ENCODE peak calls at places on chromosomes 13 and 19, in seven cellular contexts. One of them, this sample, is unnamed.

GRCh38 chr19:38888876-38889275 is 10.5 kb downstream of the SIRT2 start:
- DNase-seq in immature natural killer cell: no peak
- DNase-seq in GF-D8: no peak
- DNase-seq in amygdala: no peak
- DNase-seq in pancreas: no peak
- DNase-seq in IMR-90: no peak
- DNase-seq in RWPE1: no peak
- DNase-seq in this sample: no peak

GRCh38 chr19:48543121-48543710 is 8.8 kb upstream of the SULT2B1 start:
- DNase-seq in RWPE1: peak
- DNase-seq in GF-D8: no peak
- DNase-seq in amygdala: no peak
- DNase-seq in immature natural killer cell: no peak
- DNase-seq in IMR-90: peak
- DNase-seq in pancreas: peak
- DNase-seq in this sample: peak

GRCh38 chr19:38735257-38735686 is 9.0 kb downstream of the CAPN12 start:
- DNase-seq in amygdala: no peak
- DNase-seq in IMR-90: no peak
- DNase-seq in pancreas: peak
- DNase-seq in GF-D8: no peak
- DNase-seq in immature natural killer cell: peak
- DNase-seq in RWPE1: no peak
- DNase-seq in this sample: no peak

GRCh38 chr13:20190481-20191310 is 2.0 kb downstream of the GJB2 start:
- DNase-seq in pancreas: no peak
- DNase-seq in immature natural killer cell: no peak
- DNase-seq in amygdala: no peak
- DNase-seq in GF-D8: no peak
- DNase-seq in IMR-90: peak
- DNase-seq in RWPE1: peak
- DNase-seq in this sample: no peak

GRCh38 chr19:42229855-42230331 is 9.8 kb downstream of the ZNF526 start:
- DNase-seq in immature natural killer cell: no peak
- DNase-seq in RWPE1: no peak
- DNase-seq in GF-D8: no peak
- DNase-seq in pancreas: peak
- DNase-seq in amygdala: no peak
- DNase-seq in IMR-90: peak
- DNase-seq in this sample: peak

GRCh38 chr19:40862785-40863184 is 12.5 kb upstream of the CYP2A6 start:
- DNase-seq in IMR-90: no peak
- DNase-seq in RWPE1: no peak
- DNase-seq in immature natural killer cell: no peak
- DNase-seq in GF-D8: peak
- DNase-seq in pancreas: no peak
- DNase-seq in amygdala: no peak
- DNase-seq in this sample: no peak

GRCh38 chr13:24671367-24672117 is 8.7 kb upstream of the ATP12A start:
- DNase-seq in GF-D8: no peak
- DNase-seq in pancreas: no peak
- DNase-seq in RWPE1: peak
- DNase-seq in immature natural killer cell: peak
- DNase-seq in amygdala: no peak
- DNase-seq in IMR-90: peak
- DNase-seq in this sample: peak

GRCh38 chr19:54432144-54432738 is 16.8 kb upstream of the LENG8 start:
- DNase-seq in immature natural killer cell: no peak
- DNase-seq in IMR-90: no peak
- DNase-seq in RWPE1: peak
- DNase-seq in pancreas: no peak
- DNase-seq in amygdala: no peak
- DNase-seq in GF-D8: no peak
- DNase-seq in this sample: no peak

GRCh38 chr13:77620138-77620537 is 77.3 kb upstream of the SLAIN1 start:
- DNase-seq in GF-D8: no peak
- DNase-seq in amygdala: no peak
- DNase-seq in immature natural killer cell: no peak
- DNase-seq in IMR-90: no peak
- DNase-seq in RWPE1: no peak
- DNase-seq in pancreas: no peak
- DNase-seq in this sample: no peak

GRCh38 chr13:33978653-33979052 is 160.7 kb downstream of the RFC3 start:
- DNase-seq in IMR-90: no peak
- DNase-seq in immature natural killer cell: no peak
- DNase-seq in RWPE1: no peak
- DNase-seq in pancreas: no peak
- DNase-seq in GF-D8: no peak
- DNase-seq in amygdala: no peak
- DNase-seq in this sample: no peak

GRCh38 chr13:110759710-110760109 is 46.2 kb downstream of the ING1 start:
- DNase-seq in GF-D8: no peak
- DNase-seq in immature natural killer cell: no peak
- DNase-seq in pancreas: no peak
- DNase-seq in amygdala: no peak
- DNase-seq in RWPE1: peak
- DNase-seq in IMR-90: peak
- DNase-seq in this sample: peak

GRCh38 chr19:50817941-50818858 is 5.4 kb downstream of the KLK1 start:
- DNase-seq in IMR-90: no peak
- DNase-seq in pancreas: peak
- DNase-seq in GF-D8: no peak
- DNase-seq in amygdala: no peak
- DNase-seq in immature natural killer cell: peak
- DNase-seq in RWPE1: no peak
- DNase-seq in this sample: no peak

GRCh38 chr13:40285634-40286033 is 380.8 kb downstream of the FOXO1 start:
- DNase-seq in IMR-90: no peak
- DNase-seq in pancreas: no peak
- DNase-seq in immature natural killer cell: no peak
- DNase-seq in RWPE1: no peak
- DNase-seq in amygdala: no peak
- DNase-seq in GF-D8: no peak
- DNase-seq in this sample: no peak

GRCh38 chr19:1363599-1363998 is 20.1 kb upstream of the NDUFS7 start:
- DNase-seq in amygdala: no peak
- DNase-seq in IMR-90: no peak
- DNase-seq in RWPE1: no peak
- DNase-seq in immature natural killer cell: peak
- DNase-seq in GF-D8: peak
- DNase-seq in pancreas: no peak
- DNase-seq in this sample: no peak

GRCh38 chr13:49300716-49301589 is 53.2 kb downstream of the CDADC1 start:
- DNase-seq in pancreas: peak
- DNase-seq in immature natural killer cell: peak
- DNase-seq in GF-D8: peak
- DNase-seq in amygdala: peak
- DNase-seq in IMR-90: peak
- DNase-seq in RWPE1: peak
- DNase-seq in this sample: peak

GRCh38 chr13:98532254-98532653 is 44.7 kb downstream of the STK24 start:
- DNase-seq in GF-D8: no peak
- DNase-seq in pancreas: no peak
- DNase-seq in amygdala: no peak
- DNase-seq in RWPE1: no peak
- DNase-seq in immature natural killer cell: no peak
- DNase-seq in IMR-90: no peak
- DNase-seq in this sample: no peak

GRCh38 chr13:74774252-74774651 is 640.0 kb upstream of the KLF12 start:
- DNase-seq in amygdala: no peak
- DNase-seq in immature natural killer cell: no peak
- DNase-seq in pancreas: no peak
- DNase-seq in IMR-90: peak
- DNase-seq in GF-D8: no peak
- DNase-seq in RWPE1: no peak
- DNase-seq in this sample: no peak

GRCh38 chr19:3401004-3401768 is 34.8 kb downstream of the NFIC start:
- DNase-seq in GF-D8: no peak
- DNase-seq in RWPE1: no peak
- DNase-seq in amygdala: no peak
- DNase-seq in IMR-90: no peak
- DNase-seq in immature natural killer cell: no peak
- DNase-seq in pancreas: no peak
- DNase-seq in this sample: no peak

GRCh38 chr19:17766543-17767131 is 15.4 kb downstream of the FCHO1 start:
- DNase-seq in pancreas: peak
- DNase-seq in immature natural killer cell: peak
- DNase-seq in IMR-90: peak
- DNase-seq in amygdala: peak
- DNase-seq in RWPE1: peak
- DNase-seq in GF-D8: no peak
- DNase-seq in this sample: peak

GRCh38 chr13:104900186-104900817 is 1635.2 kb downstream of the EFNB2 start:
- DNase-seq in RWPE1: no peak
- DNase-seq in pancreas: no peak
- DNase-seq in amygdala: no peak
- DNase-seq in IMR-90: no peak
- DNase-seq in immature natural killer cell: no peak
- DNase-seq in GF-D8: no peak
- DNase-seq in this sample: no peak

GRCh38 chr19:47247308-47247990 is 8.9 kb upstream of the CCDC9 start:
- DNase-seq in GF-D8: peak
- DNase-seq in immature natural killer cell: peak
- DNase-seq in RWPE1: no peak
- DNase-seq in pancreas: peak
- DNase-seq in IMR-90: peak
- DNase-seq in amygdala: peak
- DNase-seq in this sample: peak

GRCh38 chr13:23617551-23618014 is 47.4 kb downstream of the TNFRSF19 start:
- DNase-seq in IMR-90: peak
- DNase-seq in RWPE1: no peak
- DNase-seq in pancreas: no peak
- DNase-seq in GF-D8: no peak
- DNase-seq in amygdala: no peak
- DNase-seq in immature natural killer cell: no peak
- DNase-seq in this sample: no peak

GRCh38 chr13:26946675-26947342 is 186.2 kb upstream of the GPR12 start:
- DNase-seq in RWPE1: peak
- DNase-seq in immature natural killer cell: peak
- DNase-seq in pancreas: no peak
- DNase-seq in IMR-90: peak
- DNase-seq in amygdala: no peak
- DNase-seq in GF-D8: peak
- DNase-seq in this sample: peak

GRCh38 chr13:45137501-45137880 is 17.2 kb downstream of the GTF2F2 start:
- DNase-seq in pancreas: no peak
- DNase-seq in immature natural killer cell: no peak
- DNase-seq in RWPE1: no peak
- DNase-seq in amygdala: no peak
- DNase-seq in IMR-90: no peak
- DNase-seq in GF-D8: peak
- DNase-seq in this sample: no peak

GRCh38 chr19:56838930-56839664 is 1.4 kb downstream of the PEG3 start:
- DNase-seq in RWPE1: no peak
- DNase-seq in GF-D8: peak
- DNase-seq in amygdala: peak
- DNase-seq in pancreas: peak
- DNase-seq in immature natural killer cell: no peak
- DNase-seq in IMR-90: no peak
- DNase-seq in this sample: no peak

GRCh38 chr13:23842406-23842805 is 46.8 kb downstream of the MIPEP start:
- DNase-seq in IMR-90: no peak
- DNase-seq in amygdala: no peak
- DNase-seq in GF-D8: no peak
- DNase-seq in immature natural killer cell: no peak
- DNase-seq in pancreas: no peak
- DNase-seq in RWPE1: no peak
- DNase-seq in this sample: no peak

GRCh38 chr19:13923194-13923987 is 14.8 kb downstream of the PODNL1 start:
- DNase-seq in GF-D8: no peak
- DNase-seq in IMR-90: no peak
- DNase-seq in RWPE1: no peak
- DNase-seq in immature natural killer cell: no peak
- DNase-seq in pancreas: peak
- DNase-seq in amygdala: no peak
- DNase-seq in this sample: no peak

This sample was measured in RKO.